ENCODE peak calls at places on chromosomes 2 and 18, in six cellular contexts. N is GM23338, E is brain microvascular endothelial cell, B is upper lobe of right lung, J is spleen, U is heart right ventricle. R is an unnamed sample.

GRCh38 chr2:8821276-8822217 is 15.9 kb downstream of the KIDINS220 start:
- DNase-seq in N (no peak), E (no peak), B (no peak), J (no peak), U (peak; percentile 38), R (no peak)

GRCh38 chr2:235701206-235701605 is 207.4 kb downstream of the AGAP1 start:
- DNase-seq in N (no peak), E (no peak), B (no peak), J (no peak), U (no peak), R (peak; percentile 7)

GRCh38 chr18:80192653-80193385 is 54.5 kb downstream of the PARD6G start:
- DNase-seq in N (no peak), E (no peak), B (no peak), J (no peak), U (no peak), R (no peak)

GRCh38 chr2:234952270-234953115 is 676 bp downstream of the SH3BP4 start:
- DNase-seq in N (peak; percentile 53), E (no peak), B (peak; percentile 69), J (peak; percentile 76), U (peak; percentile 25), R (no peak)

GRCh38 chr2:39659765-39660611 is 5.7 kb upstream of the TMEM178A start:
- DNase-seq in N (no peak), E (no peak), B (no peak), J (no peak), U (no peak), R (peak; percentile 22)

GRCh38 chr2:130756041-130756720 is 841 bp downstream of the AMER3 start:
- DNase-seq in N (peak; percentile 75), E (no peak), B (no peak), J (peak; percentile 66), U (no peak), R (no peak)

GRCh38 chr18:73891572-73892421 is 255.8 kb downstream of the FBXO15 start:
- DNase-seq in N (peak; percentile 89), E (no peak), B (no peak), J (no peak), U (no peak), R (no peak)

GRCh38 chr18:57194070-57194469 is 47.2 kb downstream of the BOD1L2 start:
- DNase-seq in N (no peak), E (no peak), B (no peak), J (no peak), U (no peak), R (no peak)

GRCh38 chr2:196988599-196988998 is 62.1 kb upstream of the PGAP1 start:
- DNase-seq in N (no peak), E (no peak), B (no peak), J (no peak), U (no peak), R (no peak)

GRCh38 chr2:130370490-130370889 is 14.6 kb downstream of the PTPN18 start:
- DNase-seq in N (no peak), E (no peak), B (no peak), J (peak; percentile 86), U (no peak), R (no peak)

GRCh38 chr2:201642086-201642578 is 1.2 kb downstream of the TMEM237 start:
- DNase-seq in N (peak; percentile 83), E (no peak), B (no peak), J (no peak), U (no peak), R (no peak)

GRCh38 chr2:101388232-101388631 is 929 bp upstream of the CREG2 start:
- DNase-seq in N (no peak), E (peak; percentile 43), B (no peak), J (no peak), U (no peak), R (peak; percentile 71)
- H3K27me3 ChIP-seq in N (peaks cover 46% of the 10 kb centered on the region), E (peaks cover 7% of the 10 kb centered on the region), B (peaks cover 53% of the 10 kb centered on the region), J (peaks cover 91% of the 10 kb centered on the region), U (peaks cover 34% of the 10 kb centered on the region), R (peaks cover 19% of the 10 kb centered on the region)

GRCh38 chr2:64226611-64227010 is 82.4 kb upstream of the PELI1 start:
- DNase-seq in N (no peak), E (no peak), B (no peak), J (no peak), U (no peak), R (no peak)

GRCh38 chr2:64228126-64228678 is 84.0 kb upstream of the PELI1 start:
- DNase-seq in N (peak; percentile 99), E (peak; percentile 46), B (peak; percentile 91), J (peak; percentile 97), U (peak; percentile 86), R (peak; percentile 68)

GRCh38 chr2:64227603-64228125 is 83.4 kb upstream of the PELI1 start:
- DNase-seq in N (no peak), E (no peak), B (no peak), J (no peak), U (no peak), R (no peak)

GRCh38 chr2:64230540-64230939 is 86.3 kb upstream of the PELI1 start:
- DNase-seq in N (no peak), E (no peak), B (no peak), J (no peak), U (no peak), R (peak; percentile 52)

DNA sequence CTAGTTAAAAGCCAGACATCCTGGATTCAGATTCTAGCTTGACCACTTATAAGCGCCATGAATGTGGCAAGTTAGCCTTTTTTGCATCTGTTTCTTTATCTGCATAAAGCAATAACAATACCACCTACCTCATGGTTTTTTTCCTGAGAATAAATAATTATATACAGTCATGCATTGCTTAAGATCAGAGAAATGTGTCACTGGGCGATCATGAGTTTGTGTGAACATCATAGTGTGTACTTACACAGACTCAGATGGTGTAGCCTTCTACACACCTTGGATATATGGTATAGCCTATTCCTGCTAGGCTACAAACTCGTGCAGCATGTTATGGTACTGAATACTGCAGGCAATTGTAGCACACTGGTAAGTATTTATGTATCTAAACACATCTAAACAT is 84.7 kb upstream of the PELI1 start:
- DNase-seq in N (no peak), E (no peak), B (no peak), J (no peak), U (no peak), R (no peak)
- H3K27ac ChIP-seq in N (peak overlapping the region; percentile 11), E (no peak overlapping the region), B (no peak overlapping the region), J (peak overlapping the region; percentile 88), U (peak overlapping the region; percentile 87), R (peak overlapping the region; percentile 58)

GRCh38 chr18:49285627-49286026 is 174.8 kb downstream of the DYM start:
- DNase-seq in N (no peak), E (no peak), B (no peak), J (no peak), U (no peak), R (no peak)
- H3K27me3 ChIP-seq in N (no peaks in the 10 kb centered on the region), E (no peaks in the 10 kb centered on the region), B (no peaks in the 10 kb centered on the region), J (no peaks in the 10 kb centered on the region), U (no peaks in the 10 kb centered on the region), R (no peaks in the 10 kb centered on the region)

GRCh38 chr18:44916429-44917183 is 235.9 kb downstream of the SETBP1 start:
- DNase-seq in N (no peak), E (no peak), B (no peak), J (no peak), U (no peak), R (no peak)

GRCh38 chr18:44917184-44917864 is 236.6 kb downstream of the SETBP1 start:
- DNase-seq in N (no peak), E (no peak), B (no peak), J (no peak), U (no peak), R (no peak)

GRCh38 chr18:44915661-44916060 is 235.0 kb downstream of the SETBP1 start:
- DNase-seq in N (no peak), E (no peak), B (no peak), J (no peak), U (no peak), R (no peak)

GRCh38 chr18:44920441-44920840 is 239.8 kb downstream of the SETBP1 start:
- DNase-seq in N (no peak), E (peak; percentile 30), B (no peak), J (no peak), U (no peak), R (no peak)

GRCh38 chr18:44917865-44918476 is 237.3 kb downstream of the SETBP1 start:
- DNase-seq in N (no peak), E (no peak), B (no peak), J (no peak), U (no peak), R (no peak)
- H3K27ac ChIP-seq in N (no peak overlapping the region), E (no peak overlapping the region), B (peak overlapping the region; percentile 43), J (no peak overlapping the region), U (no peak overlapping the region), R (no peak overlapping the region)

GRCh38 chr2:70771446-70771845 is 3.4 kb upstream of the ADD2 start:
- DNase-seq in N (no peak), E (no peak), B (no peak), J (no peak), U (no peak), R (no peak)
- H3K27me3 ChIP-seq in N (no peaks in the 10 kb centered on the region), E (peaks cover 37% of the 10 kb centered on the region), B (peaks cover 33% of the 10 kb centered on the region), J (peaks cover 98% of the 10 kb centered on the region), U (peaks cover 43% of the 10 kb centered on the region), R (peaks cover 82% of the 10 kb centered on the region)

GRCh38 chr2:33246432-33246831 is 230.0 kb upstream of the RASGRP3 start:
- DNase-seq in N (no peak), E (no peak), B (no peak), J (no peak), U (no peak), R (no peak)
- H3K27ac ChIP-seq in N (no peak overlapping the region), E (no peak overlapping the region), B (no peak overlapping the region), J (no peak overlapping the region), U (no peak overlapping the region), R (no peak overlapping the region)

DNA sequence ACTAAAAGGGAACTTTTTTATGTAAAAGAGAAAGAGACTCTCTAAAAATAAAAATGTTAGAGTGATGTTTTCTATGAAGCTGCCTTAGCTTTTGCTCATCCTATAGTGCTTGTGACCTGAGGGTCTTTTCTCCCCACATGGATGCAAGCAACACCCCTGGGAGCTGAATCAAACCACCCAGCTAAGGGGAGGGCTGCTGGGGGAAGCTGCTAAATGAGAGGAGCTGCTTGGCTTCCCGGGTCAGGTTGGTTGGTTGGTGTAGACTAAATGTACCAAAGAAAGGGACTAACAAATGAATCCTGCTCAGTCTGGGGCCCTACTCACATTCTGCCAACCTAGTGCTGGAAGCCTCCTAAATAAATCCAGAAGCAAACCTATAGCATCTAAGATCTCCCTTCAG is 35.0 kb downstream of the AFF3 start:
- DNase-seq in N (no peak), E (no peak), B (no peak), J (no peak), U (no peak), R (no peak)
- H3K27me3 ChIP-seq in N (peaks cover 78% of the 10 kb centered on the region), E (no peaks in the 10 kb centered on the region), B (peaks cover 20% of the 10 kb centered on the region), J (peaks cover 18% of the 10 kb centered on the region), U (peaks cover 23% of the 10 kb centered on the region), R (peaks cover 44% of the 10 kb centered on the region)

GRCh38 chr2:159982842-159983785 is 79.3 kb downstream of the PLA2R1 start:
- DNase-seq in N (peak; percentile 9), E (no peak), B (no peak), J (no peak), U (no peak), R (no peak)
- H3K27ac ChIP-seq in N (no peak overlapping the region), E (no peak overlapping the region), B (no peak overlapping the region), J (no peak overlapping the region), U (peak overlapping the region; percentile 6), R (no peak overlapping the region)

GRCh38 chr2:219060821-219061791 is at the start of gene IHH:
- DNase-seq in N (peak; percentile 74), E (no peak), B (peak; percentile 77), J (no peak), U (no peak), R (no peak)
- H3K27me3 ChIP-seq in N (peaks cover 99% of the 10 kb centered on the region), E (peaks cover 69% of the 10 kb centered on the region), B (peaks cover 80% of the 10 kb centered on the region), J (peaks cover 77% of the 10 kb centered on the region), U (peaks cover 71% of the 10 kb centered on the region), R (peaks cover 95% of the 10 kb centered on the region)